ENCODE peak calls at places on chromosomes 5 and 9, in seven cellular contexts. R is brain microvascular endothelial cell, I is PC-3, X is kidney, J is PC-9, Z is endodermal cell, Y is lower lobe of right lung. P is an unnamed sample. For H3K36me3, the result is how much of the 10 kb centered on the place peaks cover.

GRCh38 chr5:34897646-34898045 is 17.7 kb downstream of the RAD1 start:
- DNase-seq in R (no peak), I (peak), X (no peak), J (peak), Z (no peak), Y (no peak), P (no peak)

GRCh38 chr5:134077926-134078580 is 36.4 kb upstream of the TCF7 start:
- DNase-seq in R (no peak), I (no peak), X (no peak), J (no peak), Z (no peak), Y (no peak), P (no peak)

GRCh38 chr9:6641561-6641960 is 4.0 kb downstream of the GLDC start:
- DNase-seq in R (no peak), I (no peak), X (no peak), J (no peak), Z (no peak), Y (no peak), P (no peak)

GRCh38 chr5:96026334-96027065 is 64.8 kb upstream of the ELL2 start:
- DNase-seq in R (peak), I (peak), X (no peak), J (no peak), Z (no peak), Y (no peak), P (no peak)

GRCh38 chr5:174623438-174624019 is 100.9 kb upstream of the MSX2 start:
- DNase-seq in R (no peak), I (peak), X (no peak), J (no peak), Z (peak), Y (no peak), P (no peak)

GRCh38 chr9:129322022-129322621 is 144.1 kb upstream of the IER5L start:
- DNase-seq in R (no peak), I (no peak), X (peak), J (no peak), Z (peak), Y (no peak), P (no peak)

GRCh38 chr5:179296150-179296821 is 49.0 kb downstream of the ADAMTS2 start:
- DNase-seq in R (no peak), I (no peak), X (peak), J (no peak), Z (no peak), Y (peak), P (no peak)

GRCh38 chr5:18745591-18745987 is 1111.3 kb downstream of the TAF11L14 start:
- DNase-seq in R (no peak), I (peak), X (peak), J (no peak), Z (no peak), Y (no peak), P (no peak)

GRCh38 chr5:158824167-158824882 is 275.4 kb downstream of the EBF1 start:
- DNase-seq in R (no peak), I (no peak), X (no peak), J (no peak), Z (no peak), Y (no peak), P (no peak)

GRCh38 chr5:135604046-135604445 is 25.3 kb upstream of the CXCL14 start:
- DNase-seq in R (no peak), I (no peak), X (no peak), J (no peak), Z (peak), Y (no peak), P (no peak)

GRCh38 chr5:169861934-169862333 is 118.4 kb downstream of the INSYN2B start:
- DNase-seq in R (peak), I (peak), X (no peak), J (no peak), Z (no peak), Y (no peak), P (no peak)

GRCh38 chr5:132800545-132800944 is 12.6 kb upstream of the SOWAHA start:
- DNase-seq in R (no peak), I (no peak), X (no peak), J (no peak), Z (no peak), Y (no peak), P (no peak)

GRCh38 chr9:90642570-90643539 is at the start of gene DIRAS2:
- DNase-seq in R (peak), I (peak), X (peak), J (peak), Z (peak), Y (peak), P (peak)

GRCh38 chr9:127181595-127182190 is 59.3 kb upstream of the ANGPTL2 start:
- DNase-seq in R (no peak), I (no peak), X (peak), J (no peak), Z (peak), Y (no peak), P (peak)

GRCh38 chr5:169393907-169394306 is 93.0 kb upstream of the SLIT3 start:
- DNase-seq in R (no peak), I (no peak), X (no peak), J (no peak), Z (no peak), Y (no peak), P (no peak)

GRCh38 chr9:77375956-77376532 is 198.7 kb downstream of the VPS13A start:
- DNase-seq in R (no peak), I (no peak), X (no peak), J (no peak), Z (peak), Y (no peak), P (peak)

GRCh38 chr9:104682642-104683041 is 11.7 kb upstream of the OR13D1 start:
- DNase-seq in R (peak), I (peak), X (no peak), J (peak), Z (no peak), Y (no peak), P (no peak)

GRCh38 chr9:132761602-132762001 is 91.3 kb downstream of the GTF3C4 start:
- DNase-seq in R (no peak), I (no peak), X (no peak), J (no peak), Z (peak), Y (no peak), P (no peak)

GRCh38 chr5:68220260-68220659 is 4.7 kb downstream of the PIK3R1 start:
- DNase-seq in R (no peak), I (no peak), X (no peak), J (no peak), Z (no peak), Y (no peak), P (no peak)

GRCh38 chr5:131225282-131225974 is 38.4 kb upstream of the CDC42SE2 start:
- DNase-seq in R (no peak), I (no peak), X (no peak), J (no peak), Z (no peak), Y (no peak), P (no peak)

GRCh38 chr9:90306118-90306517 is 336.5 kb downstream of the DIRAS2 start:
- DNase-seq in R (no peak), I (no peak), X (no peak), J (no peak), Z (no peak), Y (no peak), P (no peak)

GRCh38 chr5:108686676-108687075 is 61.0 kb upstream of the FER start:
- DNase-seq in R (no peak), I (no peak), X (no peak), J (no peak), Z (no peak), Y (no peak), P (no peak)

GRCh38 chr5:59198365-59198764 is 615.5 kb downstream of the RAB3C start:
- DNase-seq in R (no peak), I (no peak), X (no peak), J (no peak), Z (no peak), Y (no peak), P (no peak)

GRCh38 chr9:116051528-116051927 is 102.1 kb upstream of the PAPPA start:
- DNase-seq in R (no peak), I (no peak), X (no peak), J (no peak), Z (no peak), Y (no peak), P (peak)

GRCh38 chr5:168364738-168365550 is 73.5 kb downstream of the WWC1 start:
- DNase-seq in R (no peak), I (peak), X (no peak), J (peak), Z (peak), Y (peak), P (no peak)

GRCh38 chr9:110583237-110583636 is 3.7 kb upstream of the SVEP1 start:
- DNase-seq in R (peak), I (peak), X (no peak), J (no peak), Z (no peak), Y (no peak), P (no peak)

GRCh38 chr9:8679405-8679951 is 879.9 kb upstream of the DMAC1 start:
- DNase-seq in R (peak), I (no peak), X (no peak), J (no peak), Z (no peak), Y (no peak), P (no peak)

GRCh38 chr5:152938630-152939029 is 533.6 kb upstream of the NMUR2 start:
- DNase-seq in R (no peak), I (no peak), X (no peak), J (no peak), Z (no peak), Y (no peak), P (no peak)

GRCh38 chr5:133691448-133691847 is 79.1 kb upstream of the FSTL4 start:
- DNase-seq in R (no peak), I (peak), X (no peak), J (no peak), Z (no peak), Y (no peak), P (no peak)

GRCh38 chr5:91235194-91235793 is 147.8 kb downstream of the ARRDC3 start:
- DNase-seq in R (no peak), I (no peak), X (no peak), J (no peak), Z (no peak), Y (no peak), P (no peak)

GRCh38 chr9:93301911-93302525 is 118.1 kb downstream of the WNK2 start:
- DNase-seq in R (no peak), I (no peak), X (peak), J (no peak), Z (peak), Y (peak), P (no peak)

GRCh38 chr9:13035822-13036221 is 243.7 kb downstream of the MPDZ start:
- DNase-seq in R (no peak), I (peak), X (no peak), J (no peak), Z (no peak), Y (no peak), P (no peak)

GRCh38 chr9:13032585-13032984 is 246.9 kb downstream of the MPDZ start:
- DNase-seq in R (no peak), I (no peak), X (peak), J (no peak), Z (no peak), Y (no peak), P (no peak)

GRCh38 chr9:13034696-13035006 is 244.8 kb downstream of the MPDZ start:
- DNase-seq in R (no peak), I (no peak), X (no peak), J (no peak), Z (no peak), Y (no peak), P (no peak)

GRCh38 chr9:13033959-13034695 is 245.4 kb downstream of the MPDZ start:
- DNase-seq in R (peak), I (peak), X (peak), J (peak), Z (peak), Y (peak), P (peak)
- TF ChIP-seq CTCF in R (peak), I (peak), X (peak), J (peak), Z (peak), Y (peak), P (peak)

GRCh38 chr5:892390-893136 is at the start of the genes BRD9 and TRIP13:
- DNase-seq in R (peak), I (peak), X (peak), J (peak), Z (peak), Y (peak), P (peak)
- H3K36me3 ChIP-seq in R (under half), I (half or more), X (under half), J (under half), Z (half or more), Y (under half), P (half or more)

DNA sequence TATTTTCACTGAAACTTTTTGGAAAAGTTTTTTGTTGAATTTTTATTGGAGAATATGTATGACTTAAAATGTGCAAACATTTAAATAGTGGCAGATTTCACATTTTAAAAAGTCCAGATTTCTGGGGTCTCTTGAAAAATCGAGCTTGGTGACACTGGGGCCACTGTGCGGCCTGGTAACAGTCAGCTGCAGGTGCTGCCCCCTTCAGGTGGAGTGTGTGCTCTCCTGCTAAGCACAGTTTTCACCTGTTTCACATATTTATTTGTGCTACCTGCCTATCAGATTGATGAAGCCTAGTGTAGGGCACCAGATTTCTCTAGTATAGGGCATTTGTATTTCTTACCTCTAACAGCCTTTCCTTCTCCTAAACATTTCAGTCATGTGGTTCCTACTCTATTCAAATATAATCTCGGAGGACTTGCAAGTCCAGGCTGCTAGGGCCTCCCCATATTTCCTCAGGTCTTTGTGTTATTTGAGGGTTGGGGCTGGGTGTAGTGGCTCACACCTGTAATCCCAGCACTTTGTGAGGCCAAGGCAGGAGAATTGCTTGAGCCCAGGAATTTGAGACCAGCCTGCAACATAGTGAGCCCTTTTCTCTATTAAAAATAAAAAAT is 95.8 kb upstream of the KLF9 start:
- DNase-seq in R (no peak), I (no peak), X (no peak), J (no peak), Z (peak), Y (peak), P (peak)
- TF ChIP-seq CTCF in R (peak), I (peak), X (peak), J (peak), Z (peak), Y (peak), P (peak)

DNA sequence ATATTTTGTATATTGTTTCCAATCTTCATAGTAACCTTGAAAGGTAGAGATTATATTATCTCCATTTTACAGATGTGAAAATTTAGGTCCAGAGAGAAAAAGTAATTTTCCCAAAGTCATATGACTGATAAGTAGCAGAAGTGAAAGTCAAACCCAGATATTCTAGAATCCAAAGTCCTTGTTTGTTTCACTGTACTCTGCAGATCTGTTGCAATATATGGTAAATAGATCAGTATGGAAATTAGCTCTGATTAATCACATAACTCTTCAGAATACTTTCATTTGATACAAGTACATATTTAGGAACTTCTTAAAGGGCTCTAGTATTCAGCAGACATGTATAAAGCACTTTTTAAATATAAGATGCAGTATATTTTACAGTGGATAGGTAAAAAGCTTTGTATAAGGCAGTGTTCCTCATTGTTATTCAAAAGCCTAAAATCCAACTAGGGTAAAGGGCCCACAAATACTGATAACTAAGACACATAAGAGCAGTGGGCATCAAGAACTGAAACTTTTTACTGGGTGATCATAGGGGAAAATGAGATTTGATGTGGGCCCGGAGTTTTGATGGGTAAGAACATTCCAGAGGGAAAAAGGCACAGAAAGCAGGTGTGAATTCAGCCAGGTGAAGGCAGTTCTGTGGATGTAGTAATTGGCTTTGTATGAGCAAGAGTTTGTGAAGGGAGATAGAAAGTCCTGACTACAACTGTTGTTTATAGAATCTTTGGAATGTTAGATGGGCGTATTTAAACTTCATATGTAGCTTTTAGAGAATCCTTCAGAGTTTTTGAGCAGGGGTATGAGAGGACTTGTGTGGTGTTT is 25.0 kb downstream of the NDFIP1 start:
- DNase-seq in R (no peak), I (no peak), X (no peak), J (no peak), Z (no peak), Y (no peak), P (no peak)
- H3K36me3 ChIP-seq in R (under half), I (under half), X (under half), J (under half), Z (half or more), Y (half or more), P (under half)

GRCh38 chr5:79135790-79136553 is 24.4 kb downstream of the BHMT start:
- DNase-seq in R (no peak), I (no peak), X (no peak), J (no peak), Z (no peak), Y (no peak), P (no peak)

GRCh38 chr5:79133657-79134451 is 22.2 kb downstream of the BHMT start:
- DNase-seq in R (peak), I (peak), X (no peak), J (peak), Z (peak), Y (peak), P (peak)

GRCh38 chr5:79136618-79137017 is 25.0 kb downstream of the BHMT start:
- DNase-seq in R (no peak), I (no peak), X (no peak), J (no peak), Z (no peak), Y (no peak), P (no peak)

GRCh38 chr5:79130781-79131180 is 19.2 kb downstream of the BHMT start:
- DNase-seq in R (no peak), I (no peak), X (no peak), J (no peak), Z (no peak), Y (no peak), P (peak)

GRCh38 chr5:79133121-79133656 is 21.6 kb downstream of the BHMT start:
- DNase-seq in R (no peak), I (peak), X (no peak), J (peak), Z (no peak), Y (no peak), P (no peak)
- TF ChIP-seq CTCF in R (no peak), I (peak), X (peak), J (peak), Z (peak), Y (peak), P (no peak)

GRCh38 chr5:50823568-50823967 is 157.1 kb downstream of the PARP8 start:
- DNase-seq in R (no peak), I (no peak), X (no peak), J (no peak), Z (no peak), Y (no peak), P (no peak)
- H3K36me3 ChIP-seq in R (under half), I (under half), X (under half), J (under half), Z (under half), Y (half or more), P (under half)

DNA sequence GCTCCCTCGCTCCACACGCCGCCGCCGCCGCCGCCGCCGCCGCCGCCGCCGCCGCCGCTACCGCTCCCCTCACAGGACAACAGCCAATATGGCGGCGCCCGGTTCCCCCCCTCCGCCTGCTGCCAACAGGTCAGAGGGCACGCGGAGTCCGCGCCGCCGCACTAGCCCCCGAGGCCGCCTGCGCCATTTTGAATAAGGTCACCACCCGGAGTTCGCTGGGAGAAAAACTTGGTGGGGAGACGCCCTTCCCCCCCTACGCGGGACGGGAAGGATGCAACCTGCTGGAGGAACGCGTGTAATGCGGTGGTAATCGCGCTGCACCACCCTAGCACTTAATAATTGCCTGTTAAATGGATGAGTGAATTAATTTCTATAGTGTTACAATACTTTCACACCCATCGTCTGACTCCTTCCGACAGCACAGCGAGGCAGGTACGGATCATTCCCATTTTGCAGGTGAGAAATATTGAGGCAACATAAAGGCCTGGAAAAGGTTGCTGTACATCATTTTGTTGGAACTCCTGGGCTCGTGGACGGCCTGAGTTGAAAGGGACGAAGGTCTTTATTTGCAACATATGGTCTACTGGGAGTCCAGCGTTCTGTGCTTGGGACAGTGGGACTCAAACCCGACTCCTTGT is at the start of gene FAM193B:
- DNase-seq in R (peak), I (peak), X (peak), J (peak), Z (peak), Y (peak), P (peak)
- TF ChIP-seq CTCF in R (peak), I (peak), X (no peak), J (no peak), Z (peak), Y (peak), P (no peak)

GRCh38 chr5:150133581-150134197 is 22.0 kb downstream of the PDGFRB start:
- DNase-seq in R (no peak), I (no peak), X (peak), J (no peak), Z (no peak), Y (no peak), P (no peak)
- H3K36me3 ChIP-seq in R (half or more), I (under half), X (under half), J (under half), Z (under half), Y (under half), P (under half)